ENCODE peak calls at places on chromosomes 3 and 15, in four cellular contexts. J, A, U and P are unnamed samples.
A peak's percentile ranks its signal among the peaks of the same experiment; 100 is the strongest.

GRCh38 chr15:74826372-74826819 is at the start of gene CPLX3:
- DNase-seq in J (peak; percentile 36), A (no peak), U (no peak), P (no peak)

GRCh38 chr3:11696054-11696453 is 52.3 kb upstream of the VGLL4 start:
- DNase-seq in J (no peak), A (no peak), U (no peak), P (no peak)

GRCh38 chr15:57634290-57634689 is 42.6 kb downstream of the MYZAP start:
- DNase-seq in J (no peak), A (no peak), U (no peak), P (no peak)

GRCh38 chr15:71804695-71805470 is 5.5 kb upstream of the NR2E3 start:
- DNase-seq in J (no peak), A (no peak), U (no peak), P (no peak)

GRCh38 chr3:65914032-65914739 is 124.5 kb downstream of the MAGI1 start:
- DNase-seq in J (no peak), A (no peak), U (no peak), P (no peak)

GRCh38 chr3:131221731-131222130 is 159.8 kb upstream of the NUDT16 start:
- DNase-seq in J (no peak), A (no peak), U (no peak), P (no peak)

GRCh38 chr3:73563896-73564582 is 60.7 kb downstream of the PDZRN3 start:
- DNase-seq in J (no peak), A (no peak), U (no peak), P (no peak)

GRCh38 chr3:100992086-100993033 is 861 bp downstream of the ABI3BP start:
- DNase-seq in J (no peak), A (no peak), U (no peak), P (peak; percentile 27)

GRCh38 chr15:83205725-83206324 is 1.8 kb downstream of the HDGFL3 start:
- DNase-seq in J (peak; percentile 27), A (no peak), U (no peak), P (no peak)

GRCh38 chr3:177977381-177978158 is 558.7 kb upstream of the KCNMB2 start:
- DNase-seq in J (no peak), A (no peak), U (no peak), P (no peak)

GRCh38 chr3:45223889-45224730 is 2.0 kb downstream of the TMEM158 start:
- DNase-seq in J (no peak), A (no peak), U (no peak), P (no peak)

GRCh38 chr3:94036909-94037507 is 8.6 kb upstream of the STX19 start:
- DNase-seq in J (peak; percentile 25), A (peak; percentile 29), U (no peak), P (peak; percentile 30)

GRCh38 chr3:71468311-71469130 is 115.0 kb downstream of the FOXP1 start:
- DNase-seq in J (no peak), A (no peak), U (no peak), P (no peak)

GRCh38 chr3:188421151-188421821 is 267.3 kb downstream of the LPP start:
- DNase-seq in J (no peak), A (no peak), U (no peak), P (no peak)

GRCh38 chr3:37223084-37223975 is 48.9 kb upstream of the LRRFIP2 start:
- DNase-seq in J (peak; percentile 43), A (peak; percentile 29), U (no peak), P (no peak)

GRCh38 chr3:19146685-19147650 is 1.3 kb upstream of the KCNH8 start:
- DNase-seq in J (peak; percentile 76), A (peak; percentile 25), U (no peak), P (peak; percentile 61)

GRCh38 chr3:49786357-49787181 is at the start of gene IP6K1:
- DNase-seq in J (peak; percentile 99), A (peak; percentile 99), U (peak; percentile 99), P (peak; percentile 100)

GRCh38 chr3:133570139-133570936 is 3.1 kb upstream of the CDV3 start:
- DNase-seq in J (no peak), A (peak; percentile 78), U (no peak), P (no peak)

GRCh38 chr3:133277813-133278212 is 122.0 kb upstream of the BFSP2 start:
- DNase-seq in J (no peak), A (no peak), U (no peak), P (no peak)

GRCh38 chr15:74461847-74462511 is 1.0 kb upstream of the UBL7 start:
- DNase-seq in J (peak; percentile 23), A (no peak), U (no peak), P (peak; percentile 19)

GRCh38 chr3:69359916-69360315 is 26.0 kb downstream of the FRMD4B start:
- DNase-seq in J (no peak), A (no peak), U (no peak), P (no peak)

GRCh38 chr3:195916291-195916690 is 7.9 kb upstream of the TNK2 start:
- DNase-seq in J (no peak), A (no peak), U (no peak), P (no peak)

GRCh38 chr3:8641472-8641871 is 3.1 kb downstream of the SSUH2 start:
- DNase-seq in J (no peak), A (no peak), U (no peak), P (no peak)

GRCh38 chr3:13146643-13147143 is 73.5 kb upstream of the IQSEC1 start:
- DNase-seq in J (no peak), A (peak; percentile 63), U (no peak), P (no peak)

GRCh38 chr3:196756738-196757137 is 17.1 kb downstream of the PAK2 start:
- DNase-seq in J (no peak), A (no peak), U (no peak), P (no peak)

GRCh38 chr3:13822042-13822441 is 57.8 kb downstream of the WNT7A start:
- DNase-seq in J (no peak), A (no peak), U (no peak), P (no peak)

GRCh38 chr3:186247821-186248814 is 113.9 kb downstream of the DGKG start:
- DNase-seq in J (no peak), A (no peak), U (no peak), P (no peak)

GRCh38 chr3:59609967-59610366 is 560.1 kb upstream of the CFAP20DC start:
- DNase-seq in J (no peak), A (no peak), U (no peak), P (no peak)

DNA sequence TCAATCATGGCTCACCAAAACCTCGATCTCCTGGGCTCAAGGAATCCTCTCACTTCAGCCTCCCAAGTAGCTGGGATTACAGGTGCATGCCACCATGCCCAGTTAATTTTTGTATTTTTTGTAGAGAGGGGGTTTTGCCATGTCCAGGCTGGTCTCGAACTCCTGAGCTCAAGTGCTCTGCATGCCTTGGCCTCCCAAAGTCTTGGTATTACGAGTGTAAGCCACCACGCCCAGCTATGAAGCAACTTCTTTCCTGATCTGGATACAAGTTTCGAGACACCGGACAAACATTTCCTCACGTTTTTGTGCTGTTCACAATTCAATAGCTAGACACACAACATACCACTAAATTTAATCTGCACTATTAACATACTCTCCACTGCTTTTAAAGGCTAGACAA is 3.4 kb upstream of the SYNM start:
- DNase-seq in J (no peak), A (no peak), U (no peak), P (no peak)
- TF ChIP-seq SP1 in J (no peak), A (no peak), U (no peak), P (no peak)

GRCh38 chr3:62022312-62022711 is 351.0 kb downstream of the FEZF2 start:
- DNase-seq in J (no peak), A (no peak), U (no peak), P (no peak)
- TF ChIP-seq TARDBP in J (no peak), A (no peak), U (no peak), P (no peak)

DNA sequence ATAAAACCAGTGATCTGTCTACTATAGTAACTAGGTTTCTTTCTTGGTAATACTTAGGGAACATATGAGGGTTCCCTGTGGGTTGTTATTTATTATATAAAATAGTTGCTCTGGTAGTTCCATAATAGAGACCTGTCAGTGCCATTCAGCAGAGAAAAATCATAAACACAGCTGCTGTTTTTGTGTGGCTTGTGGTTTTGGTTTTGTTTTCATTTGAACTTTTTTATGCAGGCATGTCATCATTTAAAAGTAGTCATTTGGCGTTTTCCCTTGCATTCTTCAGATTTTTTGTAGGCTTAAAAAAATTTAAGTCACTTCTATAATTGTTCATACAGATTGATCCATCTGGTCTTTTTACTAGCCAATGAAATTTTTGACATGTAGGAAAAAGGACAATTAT is 47.9 kb downstream of the PIK3CA start:
- DNase-seq in J (no peak), A (no peak), U (peak; percentile 24), P (no peak)
- TF ChIP-seq SP1 in J (no peak), A (no peak), U (no peak), P (no peak)

GRCh38 chr15:26974120-26974780 is 3.3 kb downstream of the GABRG3 start:
- DNase-seq in J (peak; percentile 39), A (peak; percentile 13), U (no peak), P (no peak)
- TF ChIP-seq TARDBP in J (no peak), A (no peak), U (no peak), P (no peak)

GRCh38 chr3:126344380-126345041 is 12.7 kb downstream of the KLF15 start:
- DNase-seq in J (no peak), A (no peak), U (no peak), P (no peak)
- TF ChIP-seq SP1 in J (no peak), A (no peak), U (no peak), P (no peak)

GRCh38 chr3:126114406-126115386 is 30.8 kb upstream of the SLC41A3 start:
- DNase-seq in J (no peak), A (no peak), U (no peak), P (no peak)
- TF ChIP-seq TARDBP in J (no peak), A (no peak), U (no peak), P (no peak)

GRCh38 chr3:150308481-150308918 is 99.6 kb upstream of the TSC22D2 start:
- DNase-seq in J (peak; percentile 39), A (no peak), U (no peak), P (no peak)
- TF ChIP-seq SP1 in J (no peak), A (no peak), U (no peak), P (no peak)

GRCh38 chr3:31227152-31227581 is 305.6 kb upstream of the STT3B start:
- DNase-seq in J (no peak), A (no peak), U (peak; percentile 80), P (no peak)

GRCh38 chr3:31224936-31225335 is 307.8 kb upstream of the STT3B start:
- DNase-seq in J (no peak), A (no peak), U (no peak), P (no peak)

GRCh38 chr3:31223278-31223677 is 309.4 kb upstream of the STT3B start:
- DNase-seq in J (no peak), A (no peak), U (no peak), P (no peak)

GRCh38 chr3:31225923-31226322 is 306.8 kb upstream of the STT3B start:
- DNase-seq in J (no peak), A (no peak), U (no peak), P (no peak)

GRCh38 chr3:31226331-31226730 is 306.4 kb upstream of the STT3B start:
- DNase-seq in J (no peak), A (no peak), U (no peak), P (no peak)
- TF ChIP-seq TARDBP in J (no peak), A (no peak), U (no peak), P (no peak)

DNA sequence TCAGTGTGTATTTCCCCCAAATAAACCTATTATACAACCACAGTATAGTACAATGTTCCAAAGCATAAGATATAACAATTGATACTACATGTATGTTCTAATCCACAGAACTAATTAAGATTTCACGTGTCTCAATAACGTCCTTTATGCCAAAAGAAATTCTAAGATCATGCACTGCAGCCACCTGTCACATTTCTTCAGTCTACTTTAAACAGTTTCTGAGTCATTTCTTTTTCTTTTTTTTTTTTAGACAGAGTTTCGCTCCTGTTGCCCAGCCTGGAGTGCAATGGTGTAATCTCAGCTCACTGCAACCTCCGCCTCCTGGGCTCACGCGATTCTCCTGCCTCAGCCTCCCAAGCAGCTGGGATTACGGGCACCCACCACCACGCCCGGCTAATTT is 190.1 kb downstream of the STAG1 start:
- DNase-seq in J (no peak), A (no peak), U (no peak), P (no peak)
- TF ChIP-seq SP1 in J (no peak), A (no peak), U (no peak), P (no peak)

GRCh38 chr3:169147246-169148008 is 516.1 kb downstream of the MECOM start:
- DNase-seq in J (peak; percentile 90), A (no peak), U (no peak), P (peak; percentile 48)
- TF ChIP-seq TARDBP in J (no peak), A (no peak), U (no peak), P (no peak)